ENCODE peak calls at places on chromosomes 3 and 15, in four cellular contexts. One of them, this sample, is unnamed.

GRCh38 chr3:130260821-130261402 is 84.6 kb upstream of the COL6A5 start:
- DNase-seq in H1: no peak
- DNase-seq in H9: no peak
- DNase-seq in IMR-90: no peak
- DNase-seq in this sample: no peak

GRCh38 chr3:52291508-52292181 is 4.0 kb downstream of the GLYCTK start:
- DNase-seq in H9: no peak
- DNase-seq in H1: no peak
- DNase-seq in IMR-90: no peak
- DNase-seq in this sample: no peak

GRCh38 chr3:24972491-24972890 is 455.6 kb upstream of the RARB start:
- DNase-seq in H9: no peak
- DNase-seq in IMR-90: no peak
- DNase-seq in H1: no peak
- DNase-seq in this sample: no peak

GRCh38 chr3:119529883-119530282 is 29.5 kb downstream of the CD80 start:
- DNase-seq in H1: no peak
- DNase-seq in H9: no peak
- DNase-seq in IMR-90: peak; percentile 71
- DNase-seq in this sample: no peak

GRCh38 chr15:67175643-67176071 is 78.8 kb downstream of the AAGAB start:
- DNase-seq in IMR-90: peak; percentile 69
- DNase-seq in H1: no peak
- DNase-seq in H9: no peak
- DNase-seq in this sample: peak; percentile 65

GRCh38 chr15:58698887-58699641 is 50.4 kb downstream of the ADAM10 start:
- DNase-seq in H9: no peak
- DNase-seq in IMR-90: peak; percentile 31
- DNase-seq in H1: no peak
- DNase-seq in this sample: no peak

GRCh38 chr3:64031540-64032533 is 8.5 kb upstream of the PSMD6 start:
- DNase-seq in H1: no peak
- DNase-seq in H9: no peak
- DNase-seq in IMR-90: no peak
- DNase-seq in this sample: peak; percentile 36

GRCh38 chr15:31268108-31268501 is 58.5 kb upstream of the KLF13 start:
- DNase-seq in IMR-90: no peak
- DNase-seq in H9: peak; percentile 16
- DNase-seq in H1: no peak
- DNase-seq in this sample: no peak

GRCh38 chr3:97795951-97796350 is 25.9 kb upstream of the CRYBG3 start:
- DNase-seq in IMR-90: no peak
- DNase-seq in H1: no peak
- DNase-seq in H9: no peak
- DNase-seq in this sample: no peak
- H4K5ac ChIP-seq in IMR-90: no peak overlapping the region
- H4K5ac ChIP-seq in H1: no peak overlapping the region
- H4K5ac ChIP-seq in H9: no peak overlapping the region
- H4K5ac ChIP-seq in this sample: no peak overlapping the region

GRCh38 chr3:15023719-15024118 is 41.4 kb downstream of the MRPS25 start:
- DNase-seq in H9: no peak
- DNase-seq in IMR-90: no peak
- DNase-seq in H1: no peak
- DNase-seq in this sample: no peak

GRCh38 chr3:15023249-15023648 is 41.9 kb downstream of the MRPS25 start:
- DNase-seq in H9: no peak
- DNase-seq in IMR-90: no peak
- DNase-seq in H1: no peak
- DNase-seq in this sample: no peak
- H4K5ac ChIP-seq in H9: no peak overlapping the region
- H4K5ac ChIP-seq in IMR-90: no peak overlapping the region
- H4K5ac ChIP-seq in H1: no peak overlapping the region
- H4K5ac ChIP-seq in this sample: no peak overlapping the region

DNA sequence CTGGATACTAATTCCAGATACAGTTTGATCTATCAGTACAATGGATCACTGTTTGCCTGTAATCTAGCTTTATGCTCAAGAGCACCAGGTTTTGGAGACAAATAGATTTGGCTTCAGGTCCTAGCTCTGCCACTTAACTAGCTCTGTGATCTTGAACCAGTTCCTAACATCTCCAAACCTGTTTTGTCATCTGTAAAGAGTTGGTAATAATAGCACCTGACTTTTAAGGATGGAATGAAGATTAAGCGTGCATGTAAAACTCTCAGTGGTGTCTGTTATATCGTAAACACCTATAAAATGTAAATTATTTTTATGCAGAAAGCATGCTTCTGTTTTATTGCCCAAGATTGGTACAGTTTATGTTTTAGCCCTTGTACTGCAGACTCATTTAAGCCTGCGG is 36.5 kb downstream of the ZFAND6 start:
- DNase-seq in IMR-90: no peak
- DNase-seq in H9: no peak
- DNase-seq in H1: no peak
- DNase-seq in this sample: no peak
- H4K5ac ChIP-seq in IMR-90: no peak overlapping the region
- H4K5ac ChIP-seq in H9: no peak overlapping the region
- H4K5ac ChIP-seq in H1: no peak overlapping the region
- H4K5ac ChIP-seq in this sample: no peak overlapping the region

DNA sequence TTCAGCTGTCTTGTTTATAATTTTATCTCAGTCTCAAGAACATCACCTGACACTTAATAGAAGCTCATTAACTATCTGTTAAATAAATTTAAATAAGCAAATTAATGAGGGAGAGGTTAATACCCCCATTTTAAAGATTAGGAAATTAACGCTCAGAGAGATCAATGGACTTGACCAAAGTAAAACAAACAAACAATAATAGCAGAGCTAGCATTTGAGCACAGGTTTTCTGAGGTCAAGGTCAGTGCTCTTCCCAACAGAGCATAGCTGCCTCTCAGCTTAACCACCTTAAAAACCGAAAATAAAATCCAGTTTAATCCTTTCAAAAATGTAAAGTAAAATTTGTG is 196.6 kb upstream of the BCL6 start:
- DNase-seq in IMR-90: no peak
- DNase-seq in H1: no peak
- DNase-seq in H9: no peak
- DNase-seq in this sample: no peak
- H4K5ac ChIP-seq in IMR-90: no peak overlapping the region
- H4K5ac ChIP-seq in H1: no peak overlapping the region
- H4K5ac ChIP-seq in H9: no peak overlapping the region
- H4K5ac ChIP-seq in this sample: no peak overlapping the region

DNA sequence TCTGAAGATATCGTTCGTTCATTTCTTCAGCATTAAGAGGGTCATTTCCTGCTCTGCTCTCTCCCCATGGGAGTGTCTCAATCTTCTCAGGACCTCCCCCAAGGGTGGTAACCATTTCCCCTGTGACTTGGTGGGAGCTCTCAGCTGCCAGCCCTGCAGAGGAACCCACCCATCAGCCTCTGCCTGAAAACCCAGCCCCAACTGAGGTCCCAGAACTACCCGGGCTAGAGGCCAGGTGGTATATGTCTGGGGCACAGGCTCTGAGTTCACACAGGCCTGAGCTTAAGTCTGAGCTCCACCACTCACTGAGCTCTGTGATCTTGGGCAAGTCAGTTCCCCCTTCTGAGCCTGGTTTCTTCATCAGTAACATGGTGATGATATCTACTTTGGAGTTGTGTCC is 10.0 kb upstream of the ATP2B2 start:
- DNase-seq in H1: no peak
- DNase-seq in H9: no peak
- DNase-seq in IMR-90: no peak
- DNase-seq in this sample: no peak
- H4K5ac ChIP-seq in H1: no peak overlapping the region
- H4K5ac ChIP-seq in H9: no peak overlapping the region
- H4K5ac ChIP-seq in IMR-90: no peak overlapping the region
- H4K5ac ChIP-seq in this sample: no peak overlapping the region

GRCh38 chr3:178546079-178546478 is 9.8 kb downstream of the KCNMB2 start:
- DNase-seq in H9: no peak
- DNase-seq in H1: no peak
- DNase-seq in IMR-90: no peak
- DNase-seq in this sample: no peak
- H4K5ac ChIP-seq in H9: no peak overlapping the region
- H4K5ac ChIP-seq in H1: no peak overlapping the region
- H4K5ac ChIP-seq in IMR-90: no peak overlapping the region
- H4K5ac ChIP-seq in this sample: no peak overlapping the region

DNA sequence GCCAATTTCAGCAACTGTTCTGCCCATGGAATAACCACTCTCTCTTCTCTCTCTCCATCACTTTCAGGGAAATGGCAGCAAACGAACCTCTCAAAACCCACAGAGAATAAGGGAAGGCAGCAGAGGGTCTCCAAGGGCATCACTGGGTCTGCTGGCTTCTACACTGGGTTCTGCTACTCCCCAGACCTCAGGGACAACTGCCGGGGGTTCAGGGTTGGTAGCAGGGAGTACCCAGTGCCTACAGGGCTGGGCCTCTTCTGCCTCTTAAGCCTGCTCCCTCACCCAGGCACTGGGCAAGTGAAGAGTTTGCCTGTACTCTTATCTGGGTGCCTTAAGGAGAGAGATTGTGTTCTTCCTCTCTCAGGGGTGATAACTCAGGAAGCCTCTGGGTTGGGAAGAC is 2.5 kb downstream of the TCTA start:
- DNase-seq in H1: no peak
- DNase-seq in IMR-90: no peak
- DNase-seq in H9: no peak
- DNase-seq in this sample: no peak
- H4K5ac ChIP-seq in H1: no peak overlapping the region
- H4K5ac ChIP-seq in IMR-90: no peak overlapping the region
- H4K5ac ChIP-seq in H9: no peak overlapping the region
- H4K5ac ChIP-seq in this sample: no peak overlapping the region

DNA sequence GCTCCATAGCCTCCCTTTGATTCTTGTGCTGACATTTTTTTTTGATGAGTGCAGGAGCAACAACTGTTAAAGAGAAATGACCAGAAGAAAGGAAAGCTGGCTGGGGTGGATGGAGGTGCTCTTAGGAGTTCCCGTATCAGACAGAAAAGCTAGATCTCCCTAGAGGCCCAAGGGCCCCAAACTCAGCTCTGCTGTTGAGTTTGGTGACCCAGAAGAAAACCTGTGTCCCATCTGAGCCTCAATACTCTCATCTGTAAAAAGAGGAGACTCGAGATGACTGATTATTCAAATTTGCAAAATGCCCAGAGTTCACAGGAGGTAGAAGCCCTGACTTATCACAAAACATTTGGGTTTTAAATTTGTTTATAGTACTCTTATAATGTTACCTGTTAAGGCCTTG is 142.4 kb downstream of the TIGIT start:
- DNase-seq in H9: no peak
- DNase-seq in H1: no peak
- DNase-seq in IMR-90: no peak
- DNase-seq in this sample: no peak
- H4K5ac ChIP-seq in H9: no peak overlapping the region
- H4K5ac ChIP-seq in H1: no peak overlapping the region
- H4K5ac ChIP-seq in IMR-90: no peak overlapping the region
- H4K5ac ChIP-seq in this sample: no peak overlapping the region

DNA sequence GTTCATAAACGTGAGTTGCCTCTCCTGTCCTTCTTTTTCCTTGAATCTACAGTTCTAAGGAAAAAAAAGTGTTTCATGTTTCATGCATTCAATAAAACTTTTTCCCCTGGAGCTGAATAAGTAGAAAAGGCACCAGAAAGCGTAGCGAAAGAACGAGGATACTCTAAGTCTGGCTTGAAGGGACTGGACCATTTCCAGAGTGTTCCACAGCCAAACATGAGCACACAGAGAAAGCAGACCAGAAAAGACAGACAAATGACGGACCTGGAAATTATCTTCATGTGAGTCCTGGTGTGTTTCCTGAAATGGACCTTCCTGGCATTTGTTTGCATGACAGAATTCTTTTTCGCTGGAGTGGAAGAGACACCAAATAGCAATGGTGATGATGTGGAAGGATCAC is 204.7 kb downstream of the SV2B start:
- DNase-seq in IMR-90: no peak
- DNase-seq in H1: no peak
- DNase-seq in H9: no peak
- DNase-seq in this sample: no peak
- H4K5ac ChIP-seq in IMR-90: no peak overlapping the region
- H4K5ac ChIP-seq in H1: no peak overlapping the region
- H4K5ac ChIP-seq in H9: no peak overlapping the region
- H4K5ac ChIP-seq in this sample: no peak overlapping the region

This sample was measured in mesendoderm.